ENCODE peak calls at places on chromosomes 5 and 9, in seven cellular contexts. Y is astrocyte of the spinal cord, J is Peyer's patch, E is nephron progenitor cell, Z is tibial artery, X is foreskin keratinocyte, C is pancreas. B is an unnamed sample.

GRCh38 chr9:127723450-127723849 is 7.6 kb downstream of the TTC16 start:
- DNase-seq in J (no peak), Z (no peak), Y (peak), C (no peak), E (no peak), X (no peak), B (no peak)

GRCh38 chr9:9924369-9924768 is 688.4 kb downstream of the PTPRD start:
- DNase-seq in C (no peak), Y (no peak), E (no peak), Z (no peak), J (no peak), X (no peak), B (no peak)

GRCh38 chr9:136793063-136793946 is 2.2 kb downstream of the TMEM141 start:
- DNase-seq in E (no peak), Y (no peak), C (peak), X (no peak), Z (no peak), J (peak), B (no peak)

GRCh38 chr9:123267481-123268239 is 726 bp downstream of the STRBP start:
- DNase-seq in C (peak), X (no peak), J (peak), Y (no peak), Z (no peak), E (peak), B (peak)

GRCh38 chr5:111792659-111793058 is 35.7 kb upstream of the NREP start:
- DNase-seq in Y (peak), Z (no peak), X (no peak), C (no peak), J (no peak), E (no peak), B (no peak)

GRCh38 chr9:130265431-130266235 is at the start of gene HMCN2:
- DNase-seq in C (no peak), X (peak), E (peak), Y (no peak), Z (peak), J (peak), B (no peak)

GRCh38 chr9:88339322-88339721 is 48.9 kb upstream of the SPIN1 start:
- DNase-seq in C (no peak), E (peak), J (no peak), Y (no peak), X (peak), Z (no peak), B (no peak)

GRCh38 chr9:79651251-79651795 is 79.6 kb downstream of the TLE4 start:
- DNase-seq in X (no peak), Z (no peak), C (no peak), E (no peak), Y (peak), J (no peak), B (peak)

GRCh38 chr5:81007637-81008027 is 47.5 kb downstream of the RASGRF2 start:
- DNase-seq in Y (no peak), Z (no peak), X (no peak), E (no peak), C (no peak), J (no peak), B (no peak)

GRCh38 chr9:124657526-124657925 is 113.6 kb downstream of the NR6A1 start:
- DNase-seq in J (no peak), E (peak), X (no peak), Z (no peak), C (no peak), Y (no peak), B (no peak)

GRCh38 chr9:113929634-113930092 is 53.6 kb downstream of the ZNF618 start:
- DNase-seq in J (no peak), C (no peak), X (peak), E (no peak), Y (peak), Z (no peak), B (no peak)

GRCh38 chr5:168706655-168707069 is 127.5 kb upstream of the PANK3 start:
- DNase-seq in Z (no peak), E (peak), Y (peak), C (peak), X (peak), J (no peak), B (no peak)

GRCh38 chr5:97745817-97746216 is 562.8 kb upstream of the RIOK2 start:
- DNase-seq in C (no peak), E (no peak), Y (no peak), Z (no peak), X (no peak), J (no peak), B (no peak)

GRCh38 chr5:58836351-58836750 is 253.5 kb downstream of the RAB3C start:
- DNase-seq in E (no peak), J (no peak), Z (no peak), C (no peak), X (no peak), Y (no peak), B (no peak)

GRCh38 chr5:179416906-179417470 is 71.7 kb upstream of the ADAMTS2 start:
- DNase-seq in Y (no peak), X (no peak), E (no peak), C (no peak), J (peak), Z (no peak), B (no peak)

GRCh38 chr5:143182901-143183820 is 220.3 kb downstream of the NR3C1 start:
- DNase-seq in E (no peak), J (peak), X (no peak), Y (no peak), C (no peak), Z (peak), B (no peak)

GRCh38 chr5:40410231-40410861 is 269.4 kb upstream of the PTGER4 start:
- DNase-seq in E (no peak), Z (peak), J (peak), Y (peak), X (peak), C (no peak), B (no peak)

GRCh38 chr5:102668220-102668930 is 86.7 kb upstream of the PAM start:
- DNase-seq in E (no peak), Y (no peak), X (no peak), J (no peak), C (no peak), Z (no peak), B (no peak)

GRCh38 chr5:124661317-124662141 is 84.9 kb downstream of the ZNF608 start:
- DNase-seq in E (peak), Z (no peak), J (peak), Y (peak), C (peak), X (peak), B (no peak)

GRCh38 chr5:135492319-135492626 is 40.1 kb upstream of the TIFAB start:
- DNase-seq in J (no peak), Z (no peak), C (no peak), X (peak), E (no peak), Y (no peak), B (peak)

GRCh38 chr5:179840321-179840720 is 18.3 kb downstream of the MRNIP start:
- DNase-seq in J (no peak), Z (no peak), E (no peak), C (peak), Y (no peak), X (no peak), B (peak)

GRCh38 chr9:92187989-92188714 is 72.9 kb upstream of the SPTLC1 start:
- DNase-seq in C (no peak), Y (peak), X (no peak), E (no peak), J (no peak), Z (no peak), B (no peak)

GRCh38 chr9:114412057-114412683 is 24.4 kb upstream of the AKNA start:
- DNase-seq in C (no peak), Y (no peak), X (no peak), J (no peak), E (no peak), Z (no peak), B (no peak)

GRCh38 chr9:135009711-135010362 is 77.6 kb upstream of the OLFM1 start:
- DNase-seq in J (no peak), E (no peak), Z (no peak), C (no peak), X (no peak), Y (no peak), B (peak)

GRCh38 chr5:139388198-139388821 is 1.4 kb downstream of the MZB1 start:
- DNase-seq in X (no peak), Y (no peak), C (peak), Z (no peak), J (peak), E (no peak), B (no peak)

GRCh38 chr9:5818424-5819142 is 14.3 kb downstream of the ERMP1 start:
- DNase-seq in Y (no peak), E (no peak), C (no peak), X (no peak), J (no peak), Z (no peak), B (no peak)

GRCh38 chr9:133605856-133606721 is 3.1 kb downstream of the FAM163B start:
- DNase-seq in J (no peak), Z (no peak), E (no peak), Y (no peak), X (no peak), C (no peak), B (no peak)

GRCh38 chr5:175616083-175616482 is 41.8 kb upstream of the HRH2 start:
- DNase-seq in X (no peak), J (no peak), Z (no peak), Y (no peak), C (no peak), E (no peak), B (no peak)

GRCh38 chr9:137913132-137913531 is 35.5 kb downstream of the CACNA1B start:
- DNase-seq in C (no peak), Y (no peak), E (no peak), X (no peak), J (no peak), Z (no peak), B (no peak)

GRCh38 chr5:131321066-131321465 is 57.2 kb downstream of the CDC42SE2 start:
- DNase-seq in C (no peak), Z (no peak), J (no peak), X (no peak), Y (no peak), E (no peak), B (no peak)

GRCh38 chr5:94969174-94969573 is 315.7 kb downstream of the MCTP1 start:
- DNase-seq in Z (no peak), Y (peak), X (peak), J (no peak), C (no peak), E (no peak), B (no peak)

GRCh38 chr5:33046091-33046490 is 335.0 kb downstream of the NPR3 start:
- DNase-seq in Z (no peak), X (no peak), C (no peak), J (no peak), Y (peak), E (no peak), B (no peak)

GRCh38 chr5:84578226-84578625 is 193.5 kb upstream of the EDIL3 start:
- DNase-seq in Y (no peak), J (no peak), X (no peak), C (no peak), Z (no peak), E (no peak), B (no peak)

GRCh38 chr9:135348076-135348787 is 131.3 kb upstream of the PPP1R26 start:
- DNase-seq in X (no peak), E (no peak), C (no peak), Y (no peak), J (no peak), Z (no peak), B (peak)

GRCh38 chr5:150126921-150127265 is 28.8 kb downstream of the PDGFRB start:
- DNase-seq in Y (no peak), J (no peak), Z (no peak), X (no peak), E (no peak), C (no peak), B (no peak)

GRCh38 chr5:123813937-123814624 is 302.1 kb downstream of the CSNK1G3 start:
- DNase-seq in X (no peak), E (no peak), Z (no peak), Y (peak), J (no peak), C (no peak), B (no peak)

GRCh38 chr9:91117959-91118651 is 243.6 kb downstream of the AUH start:
- DNase-seq in C (peak), Z (peak), E (peak), Y (peak), J (peak), X (no peak), B (peak)

GRCh38 chr9:134689320-134690181 is 47.9 kb downstream of the COL5A1 start:
- DNase-seq in E (peak), Z (peak), Y (peak), X (no peak), J (peak), C (peak), B (peak)

GRCh38 chr5:71887680-71888079 is 168.6 kb downstream of the CARTPT start:
- DNase-seq in Y (peak), X (peak), J (no peak), Z (no peak), C (no peak), E (no peak), B (no peak)

DNA sequence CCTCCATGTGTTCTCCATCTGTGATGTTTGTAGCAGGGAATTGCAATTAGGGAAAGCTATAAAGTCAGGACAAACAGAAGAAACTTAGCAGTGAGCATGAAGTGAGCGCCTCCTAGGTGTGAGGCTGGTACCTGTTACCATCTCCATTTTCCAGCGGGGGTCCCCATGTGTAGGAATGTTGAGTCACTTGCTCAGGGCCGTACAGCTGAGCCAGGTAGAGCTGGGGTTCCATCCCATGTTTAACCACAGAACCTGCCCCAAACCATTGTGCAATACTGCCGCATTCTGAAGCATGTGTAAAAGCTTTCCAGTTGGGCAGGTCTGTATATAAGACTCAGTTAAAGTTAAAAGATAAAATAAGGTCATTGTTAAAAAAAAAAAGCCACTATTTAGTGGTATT is 62.7 kb downstream of the NDFIP1 start:
- DNase-seq in E (no peak), Y (no peak), Z (no peak), J (no peak), C (no peak), X (peak), B (no peak)
- TF ChIP-seq CTCF in E (no peak), Y (no peak), Z (no peak), J (no peak), C (no peak), X (peak), B (no peak)

GRCh38 chr9:131402738-131403492 is 9.0 kb downstream of the PRRC2B start:
- DNase-seq in J (peak), Y (peak), Z (peak), X (peak), C (peak), E (peak), B (peak)

GRCh38 chr9:131400627-131401026 is 6.7 kb downstream of the PRRC2B start:
- DNase-seq in E (no peak), Z (no peak), C (no peak), Y (no peak), X (no peak), J (no peak), B (no peak)

GRCh38 chr9:131399972-131400371 is 6.1 kb downstream of the PRRC2B start:
- DNase-seq in Z (no peak), Y (no peak), J (no peak), X (no peak), E (no peak), C (no peak), B (no peak)

GRCh38 chr9:131403493-131403773 is 9.5 kb downstream of the PRRC2B start:
- DNase-seq in E (no peak), C (no peak), X (no peak), Z (no peak), J (no peak), Y (no peak), B (no peak)

DNA sequence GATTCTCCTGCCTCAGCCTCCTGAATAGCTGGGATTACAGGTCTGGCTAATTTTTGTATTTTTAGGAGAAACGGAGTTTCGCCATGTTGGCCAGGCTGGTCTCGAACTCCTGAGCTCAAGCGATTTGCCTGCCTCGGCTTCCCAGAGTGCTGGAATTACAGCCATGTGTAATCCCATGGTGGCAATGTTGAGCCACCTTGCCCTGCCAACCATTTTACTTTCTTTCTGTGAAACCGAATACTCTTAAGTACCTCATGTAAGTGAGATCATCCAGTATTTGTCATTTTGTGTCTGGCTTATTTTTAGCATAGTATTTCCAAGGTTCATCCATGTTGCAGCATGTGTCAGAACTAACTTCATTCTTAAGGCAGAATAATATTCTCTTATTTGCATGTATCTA is 8.2 kb downstream of the PRRC2B start:
- DNase-seq in Z (no peak), Y (peak), C (no peak), E (no peak), J (no peak), X (peak), B (no peak)
- TF ChIP-seq CTCF in Z (no peak), Y (no peak), C (no peak), E (no peak), J (no peak), X (peak), B (no peak)

DNA sequence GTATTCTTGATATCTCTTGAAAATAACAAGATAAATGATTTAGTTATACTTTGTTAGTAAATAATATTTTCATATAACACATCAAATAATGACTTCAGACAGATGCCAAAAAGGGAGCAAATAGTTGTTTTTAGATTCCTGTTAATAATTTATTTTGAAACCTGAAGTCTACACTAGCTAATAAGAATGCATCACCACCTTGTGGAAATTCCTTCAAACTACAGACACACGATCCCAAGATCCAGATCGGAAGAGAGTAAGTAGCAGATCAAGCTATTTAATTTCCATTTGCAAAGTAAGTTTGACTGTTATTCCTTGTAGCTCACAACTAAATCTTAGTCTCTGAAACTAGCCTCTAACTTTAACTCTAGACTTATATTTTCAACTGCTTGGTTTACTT is 35.5 kb upstream of the ISL1 start:
- DNase-seq in C (no peak), E (no peak), J (no peak), Z (no peak), X (peak), Y (no peak), B (no peak)
- TF ChIP-seq CTCF in C (no peak), E (no peak), J (peak), Z (no peak), X (peak), Y (no peak), B (no peak)

DNA sequence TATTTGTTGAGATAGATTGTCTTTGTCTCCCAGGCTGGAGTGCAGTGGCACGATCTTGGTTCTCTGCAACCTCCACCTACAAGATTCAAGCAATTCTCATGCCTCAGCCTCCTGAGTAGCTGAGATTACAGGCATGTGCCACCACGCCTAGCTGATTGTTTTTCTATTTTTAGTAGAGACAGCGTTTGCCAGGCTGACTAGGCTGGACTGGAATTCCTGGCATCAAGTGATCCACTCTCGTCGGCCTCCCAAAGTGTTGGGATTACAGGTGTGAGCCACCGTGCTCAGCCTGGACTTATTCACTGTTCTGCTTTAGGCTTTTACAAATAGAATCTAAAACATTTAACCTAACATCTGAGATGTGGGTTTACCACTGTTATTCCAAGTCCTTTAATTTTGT is 91.3 kb downstream of the COMMD10 start:
- DNase-seq in J (no peak), Z (no peak), Y (peak), E (no peak), X (peak), C (no peak), B (no peak)
- TF ChIP-seq CTCF in J (no peak), Z (no peak), Y (no peak), E (no peak), X (no peak), C (no peak), B (no peak)

B was measured in left lung.